ENCODE peak calls at places on chromosomes 1 and 21, in five cellular contexts. One of them, this sample, is unnamed.
A peak's percentile ranks its signal among the peaks of the same experiment; 100 is the strongest.

GRCh38 chr1:158118713-158119402 is 61.8 kb upstream of the CD1D start:
- DNase-seq in tibial nerve: no peak
- DNase-seq in A549: no peak
- DNase-seq in K562: no peak
- DNase-seq in transverse colon: no peak
- DNase-seq in this sample: no peak

GRCh38 chr1:198756470-198756869 is 117.6 kb downstream of the PTPRC start:
- DNase-seq in K562: no peak
- DNase-seq in transverse colon: no peak
- DNase-seq in tibial nerve: no peak
- DNase-seq in A549: peak; percentile 20
- DNase-seq in this sample: no peak

GRCh38 chr1:112083487-112083886 is 94.0 kb upstream of the KCND3 start:
- DNase-seq in A549: no peak
- DNase-seq in K562: peak; percentile 18
- DNase-seq in tibial nerve: no peak
- DNase-seq in transverse colon: no peak
- DNase-seq in this sample: no peak

GRCh38 chr1:150513275-150513885 is 2.2 kb upstream of the FALEC start:
- DNase-seq in transverse colon: no peak
- DNase-seq in tibial nerve: no peak
- DNase-seq in A549: no peak
- DNase-seq in K562: peak; percentile 74
- DNase-seq in this sample: no peak

GRCh38 chr1:87278791-87279190 is 49.9 kb upstream of the LMO4 start:
- DNase-seq in transverse colon: no peak
- DNase-seq in A549: no peak
- DNase-seq in K562: no peak
- DNase-seq in tibial nerve: no peak
- DNase-seq in this sample: no peak

GRCh38 chr1:199759268-199759724 is 268.2 kb upstream of the NR5A2 start:
- DNase-seq in transverse colon: no peak
- DNase-seq in K562: no peak
- DNase-seq in A549: peak; percentile 68
- DNase-seq in tibial nerve: no peak
- DNase-seq in this sample: no peak

GRCh38 chr1:236313412-236313811 is 31.7 kb upstream of the ERO1B start:
- DNase-seq in tibial nerve: no peak
- DNase-seq in A549: no peak
- DNase-seq in K562: no peak
- DNase-seq in transverse colon: no peak
- DNase-seq in this sample: no peak

GRCh38 chr1:109290998-109291397 is 8.1 kb upstream of the PSRC1 start:
- DNase-seq in K562: peak; percentile 72
- DNase-seq in transverse colon: no peak
- DNase-seq in tibial nerve: no peak
- DNase-seq in A549: no peak
- DNase-seq in this sample: no peak

GRCh38 chr1:25469177-25469576 is 38.5 kb downstream of the MACO1 start:
- DNase-seq in transverse colon: no peak
- DNase-seq in tibial nerve: no peak
- DNase-seq in K562: no peak
- DNase-seq in A549: no peak
- DNase-seq in this sample: no peak

GRCh38 chr1:154575147-154575927 is 7.8 kb downstream of the CHRNB2 start:
- DNase-seq in K562: no peak
- DNase-seq in transverse colon: no peak
- DNase-seq in A549: no peak
- DNase-seq in tibial nerve: no peak
- DNase-seq in this sample: no peak

GRCh38 chr1:154575951-154576566 is 8.5 kb downstream of the CHRNB2 start:
- DNase-seq in tibial nerve: no peak
- DNase-seq in transverse colon: no peak
- DNase-seq in A549: no peak
- DNase-seq in K562: no peak
- DNase-seq in this sample: no peak

GRCh38 chr1:154578058-154578418 is 10.5 kb downstream of the CHRNB2 start:
- DNase-seq in transverse colon: no peak
- DNase-seq in K562: no peak
- DNase-seq in A549: no peak
- DNase-seq in tibial nerve: no peak
- DNase-seq in this sample: no peak

GRCh38 chr1:154579382-154579781 is 11.8 kb downstream of the CHRNB2 start:
- DNase-seq in tibial nerve: no peak
- DNase-seq in A549: no peak
- DNase-seq in K562: no peak
- DNase-seq in transverse colon: no peak
- DNase-seq in this sample: no peak

DNA sequence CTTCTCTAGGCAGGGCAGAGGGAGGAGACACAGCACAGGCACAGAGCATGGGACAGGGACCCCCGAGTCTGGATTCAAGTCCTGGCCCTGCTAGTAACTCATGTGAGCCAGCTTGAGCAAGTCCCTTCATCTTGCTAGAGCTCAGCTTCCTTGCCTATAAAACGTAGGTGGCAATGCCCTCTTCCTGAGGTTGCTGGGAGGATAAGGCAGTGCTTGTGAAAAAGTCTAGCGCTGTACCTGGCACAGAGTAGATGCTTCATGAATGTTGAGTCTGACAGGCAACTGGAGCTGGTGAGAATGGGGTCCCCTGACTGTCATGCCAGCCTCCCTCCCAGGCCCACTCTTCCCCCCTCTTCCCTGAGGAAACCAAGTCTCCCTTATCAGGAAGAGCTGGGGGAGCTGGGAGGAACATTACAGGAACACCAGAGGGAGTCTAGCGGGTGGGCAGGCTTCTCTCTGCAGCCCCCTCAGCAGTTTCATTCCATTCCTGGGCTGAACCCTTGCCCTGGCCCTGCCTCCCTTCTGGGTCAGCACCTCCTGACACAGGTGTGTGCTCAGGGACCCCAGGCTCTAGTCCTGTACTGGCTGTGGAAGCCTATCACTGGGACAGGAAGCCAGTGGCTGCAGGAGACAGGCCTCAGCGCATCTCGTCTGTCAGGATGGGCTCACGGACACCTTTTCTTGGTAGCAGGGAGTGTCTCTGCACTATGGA is 9.9 kb downstream of the CHRNB2 start:
- DNase-seq in A549: no peak
- DNase-seq in tibial nerve: no peak
- DNase-seq in K562: no peak
- DNase-seq in transverse colon: no peak
- DNase-seq in this sample: no peak
- TF ChIP-seq EP300 in A549: no peak
- TF ChIP-seq EP300 in tibial nerve: no peak
- TF ChIP-seq EP300 in K562: no peak
- TF ChIP-seq EP300 in transverse colon: no peak
- TF ChIP-seq EP300 in this sample: no peak

GRCh38 chr21:45074048-45074817 is at the start of gene ADARB1:
- DNase-seq in transverse colon: peak; percentile 57
- DNase-seq in tibial nerve: no peak
- DNase-seq in A549: peak; percentile 51
- DNase-seq in K562: peak; percentile 88
- DNase-seq in this sample: no peak
- TF ChIP-seq EP300 in transverse colon: no peak
- TF ChIP-seq EP300 in tibial nerve: no peak
- TF ChIP-seq EP300 in A549: no peak
- TF ChIP-seq EP300 in K562: no peak
- TF ChIP-seq EP300 in this sample: no peak

GRCh38 chr1:155084722-155085503 is 6.3 kb downstream of the EFNA3 start:
- DNase-seq in A549: peak; percentile 95
- DNase-seq in tibial nerve: peak; percentile 91
- DNase-seq in K562: peak; percentile 95
- DNase-seq in transverse colon: peak; percentile 94
- DNase-seq in this sample: peak; percentile 98
- TF ChIP-seq EP300 in A549: no peak
- TF ChIP-seq EP300 in tibial nerve: no peak
- TF ChIP-seq EP300 in K562: peak; percentile 19
- TF ChIP-seq EP300 in transverse colon: peak; percentile 23
- TF ChIP-seq EP300 in this sample: no peak

GRCh38 chr1:93878889-93879586 is at the start of gene DNTTIP2:
- DNase-seq in tibial nerve: peak; percentile 76
- DNase-seq in A549: peak; percentile 85
- DNase-seq in transverse colon: peak; percentile 93
- DNase-seq in K562: peak; percentile 96
- DNase-seq in this sample: peak; percentile 97
- TF ChIP-seq EP300 in tibial nerve: peak; percentile 63
- TF ChIP-seq EP300 in A549: no peak
- TF ChIP-seq EP300 in transverse colon: no peak
- TF ChIP-seq EP300 in K562: peak; percentile 7
- TF ChIP-seq EP300 in this sample: no peak

GRCh38 chr1:17531682-17532487 is 7.6 kb upstream of the ARHGEF10L start:
- DNase-seq in A549: no peak
- DNase-seq in transverse colon: peak; percentile 85
- DNase-seq in tibial nerve: peak; percentile 47
- DNase-seq in K562: no peak
- DNase-seq in this sample: no peak
- TF ChIP-seq EP300 in A549: no peak
- TF ChIP-seq EP300 in transverse colon: no peak
- TF ChIP-seq EP300 in tibial nerve: no peak
- TF ChIP-seq EP300 in K562: no peak
- TF ChIP-seq EP300 in this sample: no peak